ENCODE peak calls at places on chromosome 1, in ten cellular contexts. One of them, this sample, is unnamed.

GRCh38 chr1:113138778-113139177 is 65.8 kb downstream of the LRIG2 start:
- DNase-seq in activated T-cell treated with anti-CD3 and anti-CD28 coated beads for 1 hour: no peak
- DNase-seq in frontal cortex: no peak
- DNase-seq in T follicular helper cell: no peak
- DNase-seq in T-helper 2 cell: no peak
- DNase-seq in CD4-positive, alpha-beta T cell: no peak
- DNase-seq in NCI-H748 treated with DMSO at 0.1 percent for 48 hours: no peak
- DNase-seq in A549: no peak
- DNase-seq in activated CD8-positive, alpha-beta memory T cell treated with anti-CD3 and anti-CD28 coated beads, Interleukin-2, amount 50 U/mL, for 4 hours: no peak
- DNase-seq in brain microvascular endothelial cell: no peak
- DNase-seq in this sample: no peak

GRCh38 chr1:167447521-167448136 is 70.7 kb downstream of the CD247 start:
- DNase-seq in activated T-cell treated with anti-CD3 and anti-CD28 coated beads for 1 hour: peak
- DNase-seq in frontal cortex: no peak
- DNase-seq in T follicular helper cell: peak
- DNase-seq in T-helper 2 cell: peak
- DNase-seq in CD4-positive, alpha-beta T cell: peak
- DNase-seq in NCI-H748 treated with DMSO at 0.1 percent for 48 hours: no peak
- DNase-seq in A549: peak
- DNase-seq in activated CD8-positive, alpha-beta memory T cell treated with anti-CD3 and anti-CD28 coated beads, Interleukin-2, amount 50 U/mL, for 4 hours: peak
- DNase-seq in brain microvascular endothelial cell: no peak
- DNase-seq in this sample: peak

GRCh38 chr1:32172621-32173245 is 6.7 kb upstream of the TXLNA start:
- DNase-seq in activated T-cell treated with anti-CD3 and anti-CD28 coated beads for 1 hour: no peak
- DNase-seq in frontal cortex: no peak
- DNase-seq in T follicular helper cell: no peak
- DNase-seq in T-helper 2 cell: no peak
- DNase-seq in CD4-positive, alpha-beta T cell: no peak
- DNase-seq in NCI-H748 treated with DMSO at 0.1 percent for 48 hours: no peak
- DNase-seq in A549: no peak
- DNase-seq in activated CD8-positive, alpha-beta memory T cell treated with anti-CD3 and anti-CD28 coated beads, Interleukin-2, amount 50 U/mL, for 4 hours: no peak
- DNase-seq in brain microvascular endothelial cell: no peak
- DNase-seq in this sample: no peak

GRCh38 chr1:58391056-58391455 is 155.5 kb downstream of the OMA1 start:
- DNase-seq in activated T-cell treated with anti-CD3 and anti-CD28 coated beads for 1 hour: no peak
- DNase-seq in frontal cortex: no peak
- DNase-seq in T follicular helper cell: no peak
- DNase-seq in T-helper 2 cell: no peak
- DNase-seq in CD4-positive, alpha-beta T cell: no peak
- DNase-seq in NCI-H748 treated with DMSO at 0.1 percent for 48 hours: no peak
- DNase-seq in A549: no peak
- DNase-seq in activated CD8-positive, alpha-beta memory T cell treated with anti-CD3 and anti-CD28 coated beads, Interleukin-2, amount 50 U/mL, for 4 hours: no peak
- DNase-seq in brain microvascular endothelial cell: no peak
- DNase-seq in this sample: no peak

GRCh38 chr1:53731779-53732305 is 7.1 kb downstream of the GLIS1 start:
- DNase-seq in activated T-cell treated with anti-CD3 and anti-CD28 coated beads for 1 hour: no peak
- DNase-seq in frontal cortex: no peak
- DNase-seq in T follicular helper cell: no peak
- DNase-seq in T-helper 2 cell: no peak
- DNase-seq in CD4-positive, alpha-beta T cell: no peak
- DNase-seq in NCI-H748 treated with DMSO at 0.1 percent for 48 hours: no peak
- DNase-seq in A549: no peak
- DNase-seq in activated CD8-positive, alpha-beta memory T cell treated with anti-CD3 and anti-CD28 coated beads, Interleukin-2, amount 50 U/mL, for 4 hours: no peak
- DNase-seq in brain microvascular endothelial cell: peak
- DNase-seq in this sample: no peak

GRCh38 chr1:207581496-207582168 is 63.3 kb upstream of the CR1L start:
- DNase-seq in activated T-cell treated with anti-CD3 and anti-CD28 coated beads for 1 hour: no peak
- DNase-seq in frontal cortex: no peak
- DNase-seq in T follicular helper cell: no peak
- DNase-seq in T-helper 2 cell: no peak
- DNase-seq in CD4-positive, alpha-beta T cell: no peak
- DNase-seq in NCI-H748 treated with DMSO at 0.1 percent for 48 hours: no peak
- DNase-seq in A549: no peak
- DNase-seq in activated CD8-positive, alpha-beta memory T cell treated with anti-CD3 and anti-CD28 coated beads, Interleukin-2, amount 50 U/mL, for 4 hours: no peak
- DNase-seq in brain microvascular endothelial cell: no peak
- DNase-seq in this sample: no peak

GRCh38 chr1:119001181-119002018 is 13.3 kb upstream of the TBX15 start:
- DNase-seq in activated T-cell treated with anti-CD3 and anti-CD28 coated beads for 1 hour: no peak
- DNase-seq in frontal cortex: no peak
- DNase-seq in T follicular helper cell: no peak
- DNase-seq in T-helper 2 cell: no peak
- DNase-seq in CD4-positive, alpha-beta T cell: no peak
- DNase-seq in NCI-H748 treated with DMSO at 0.1 percent for 48 hours: no peak
- DNase-seq in A549: no peak
- DNase-seq in activated CD8-positive, alpha-beta memory T cell treated with anti-CD3 and anti-CD28 coated beads, Interleukin-2, amount 50 U/mL, for 4 hours: no peak
- DNase-seq in brain microvascular endothelial cell: no peak
- DNase-seq in this sample: no peak

GRCh38 chr1:212291505-212292134 is 6.4 kb downstream of the PPP2R5A start:
- DNase-seq in activated T-cell treated with anti-CD3 and anti-CD28 coated beads for 1 hour: no peak
- DNase-seq in frontal cortex: peak
- DNase-seq in T follicular helper cell: no peak
- DNase-seq in T-helper 2 cell: peak
- DNase-seq in CD4-positive, alpha-beta T cell: no peak
- DNase-seq in NCI-H748 treated with DMSO at 0.1 percent for 48 hours: peak
- DNase-seq in A549: peak
- DNase-seq in activated CD8-positive, alpha-beta memory T cell treated with anti-CD3 and anti-CD28 coated beads, Interleukin-2, amount 50 U/mL, for 4 hours: no peak
- DNase-seq in brain microvascular endothelial cell: no peak
- DNase-seq in this sample: no peak

GRCh38 chr1:39116868-39117728 is 87.4 kb upstream of the MACF1 start:
- DNase-seq in activated T-cell treated with anti-CD3 and anti-CD28 coated beads for 1 hour: no peak
- DNase-seq in frontal cortex: no peak
- DNase-seq in T follicular helper cell: no peak
- DNase-seq in T-helper 2 cell: no peak
- DNase-seq in CD4-positive, alpha-beta T cell: no peak
- DNase-seq in NCI-H748 treated with DMSO at 0.1 percent for 48 hours: no peak
- DNase-seq in A549: no peak
- DNase-seq in activated CD8-positive, alpha-beta memory T cell treated with anti-CD3 and anti-CD28 coated beads, Interleukin-2, amount 50 U/mL, for 4 hours: no peak
- DNase-seq in brain microvascular endothelial cell: peak
- DNase-seq in this sample: no peak

GRCh38 chr1:43321331-43321891 is 16.2 kb upstream of the MPL start:
- DNase-seq in activated T-cell treated with anti-CD3 and anti-CD28 coated beads for 1 hour: no peak
- DNase-seq in frontal cortex: no peak
- DNase-seq in T follicular helper cell: no peak
- DNase-seq in T-helper 2 cell: no peak
- DNase-seq in CD4-positive, alpha-beta T cell: no peak
- DNase-seq in NCI-H748 treated with DMSO at 0.1 percent for 48 hours: no peak
- DNase-seq in A549: no peak
- DNase-seq in activated CD8-positive, alpha-beta memory T cell treated with anti-CD3 and anti-CD28 coated beads, Interleukin-2, amount 50 U/mL, for 4 hours: no peak
- DNase-seq in brain microvascular endothelial cell: no peak
- DNase-seq in this sample: no peak

GRCh38 chr1:201551877-201552731 is 13.2 kb downstream of the NAV1 start:
- DNase-seq in activated T-cell treated with anti-CD3 and anti-CD28 coated beads for 1 hour: no peak
- DNase-seq in frontal cortex: peak
- DNase-seq in T follicular helper cell: no peak
- DNase-seq in T-helper 2 cell: no peak
- DNase-seq in CD4-positive, alpha-beta T cell: no peak
- DNase-seq in NCI-H748 treated with DMSO at 0.1 percent for 48 hours: no peak
- DNase-seq in A549: peak
- DNase-seq in activated CD8-positive, alpha-beta memory T cell treated with anti-CD3 and anti-CD28 coated beads, Interleukin-2, amount 50 U/mL, for 4 hours: no peak
- DNase-seq in brain microvascular endothelial cell: peak
- DNase-seq in this sample: no peak